ENCODE peak calls at places on chromosomes 13 and 19, in ten cellular contexts. E is ovary, N is prostate gland, G is lower leg skin, M is adrenal gland, U is uterus, Q is body of pancreas, T is HCT116, V is stomach, I is H1. D is an unnamed sample.

GRCh38 chr19:58569191-58569942 is 3.8 kb downstream of the MZF1 start:
- DNase-seq in E (peak; percentile 16), N (no peak), G (no peak), M (no peak), U (peak; percentile 14), Q (peak; percentile 9), T (no peak), V (no peak), I (no peak), D (no peak)

GRCh38 chr19:58566989-58567388 is 6.1 kb downstream of the MZF1 start:
- DNase-seq in E (no peak), N (no peak), G (no peak), M (no peak), U (no peak), Q (no peak), T (no peak), V (no peak), I (no peak), D (no peak)

GRCh38 chr19:51168571-51169282 is 26.6 kb downstream of the SIGLEC7 start:
- DNase-seq in E (peak; percentile 70), N (no peak), G (no peak), M (peak; percentile 5), U (no peak), Q (no peak), T (no peak), V (no peak), I (no peak), D (peak; percentile 53)

GRCh38 chr13:24605923-24606372 is 74.3 kb upstream of the ATP12A start:
- DNase-seq in E (no peak), N (no peak), G (no peak), M (no peak), U (no peak), Q (peak; percentile 22), T (peak; percentile 6), V (no peak), I (peak; percentile 63), D (peak; percentile 6)

GRCh38 chr13:102836471-102836870 is 9.4 kb upstream of the ERCC5 start:
- DNase-seq in E (no peak), N (no peak), G (no peak), M (no peak), U (no peak), Q (no peak), T (no peak), V (no peak), I (no peak), D (no peak)

GRCh38 chr19:11379857-11380350 is 4.2 kb downstream of the EPOR start:
- DNase-seq in E (no peak), N (no peak), G (no peak), M (no peak), U (no peak), Q (no peak), T (no peak), V (no peak), I (no peak), D (no peak)

GRCh38 chr13:107301724-107302374 is 733.9 kb upstream of the ARGLU1 start:
- DNase-seq in E (no peak), N (no peak), G (no peak), M (no peak), U (no peak), Q (no peak), T (no peak), V (no peak), I (no peak), D (no peak)

GRCh38 chr19:10155834-10156233 is 36.1 kb upstream of the EIF3G start:
- DNase-seq in E (no peak), N (no peak), G (no peak), M (no peak), U (no peak), Q (no peak), T (no peak), V (no peak), I (no peak), D (no peak)

GRCh38 chr19:4791183-4792018 is at the start of gene FEM1A:
- DNase-seq in E (peak; percentile 99), N (peak; percentile 100), G (peak; percentile 100), M (peak; percentile 100), U (peak; percentile 100), Q (peak; percentile 99), T (peak; percentile 100), V (peak; percentile 99), I (peak; percentile 99), D (peak; percentile 100)

GRCh38 chr13:70874646-70875045 is 766.4 kb upstream of the KLHL1 start:
- DNase-seq in E (no peak), N (no peak), G (no peak), M (no peak), U (no peak), Q (no peak), T (no peak), V (no peak), I (no peak), D (no peak)

GRCh38 chr13:36352350-36352749 is 6.2 kb upstream of the SPART start:
- DNase-seq in E (no peak), N (no peak), G (no peak), M (no peak), U (no peak), Q (no peak), T (no peak), V (no peak), I (no peak), D (no peak)

GRCh38 chr13:33017410-33017929 is 1.2 kb downstream of the KL start:
- DNase-seq in E (no peak), N (no peak), G (peak; percentile 45), M (peak; percentile 9), U (peak; percentile 41), Q (no peak), T (no peak), V (peak; percentile 59), I (no peak), D (peak; percentile 48)

GRCh38 chr13:33015275-33015674 is 948 bp upstream of the KL start:
- DNase-seq in E (no peak), N (no peak), G (peak; percentile 17), M (no peak), U (peak; percentile 44), Q (no peak), T (no peak), V (no peak), I (no peak), D (no peak)

GRCh38 chr13:33015791-33016323 is 366 bp upstream of the KL start:
- DNase-seq in E (no peak), N (peak; percentile 10), G (no peak), M (peak; percentile 19), U (peak; percentile 20), Q (no peak), T (no peak), V (peak; percentile 29), I (peak; percentile 57), D (no peak)

GRCh38 chr13:33018886-33019285 is 2.7 kb downstream of the KL start:
- DNase-seq in E (no peak), N (no peak), G (no peak), M (no peak), U (no peak), Q (no peak), T (no peak), V (no peak), I (no peak), D (no peak)

GRCh38 chr13:33016414-33017409 is at the start of gene KL:
- DNase-seq in E (no peak), N (no peak), G (peak; percentile 17), M (peak; percentile 7), U (no peak), Q (no peak), T (no peak), V (peak; percentile 38), I (peak; percentile 72), D (peak; percentile 13)
- TF ChIP-seq POLR2A in E (no peak), N (no peak), G (no peak), M (no peak), U (peak; percentile 10), Q (no peak), T (no peak), V (no peak), I (no peak), D (no peak)

GRCh38 chr13:40664100-40665060 is 2.1 kb downstream of the FOXO1 start:
- DNase-seq in E (peak; percentile 56), N (peak; percentile 63), G (peak; percentile 64), M (peak; percentile 80), U (peak; percentile 68), Q (peak; percentile 79), T (no peak), V (peak; percentile 82), I (peak; percentile 59), D (peak; percentile 38)
- TF ChIP-seq POLR2A in E (no peak), N (peak; percentile 64), G (no peak), M (no peak), U (peak; percentile 61), Q (peak; percentile 79), T (peak; percentile 26), V (no peak), I (no peak), D (no peak)

GRCh38 chr13:19864339-19865309 is 1.2 kb upstream of the ZMYM5 start:
- DNase-seq in E (peak; percentile 63), N (peak; percentile 61), G (peak; percentile 76), M (peak; percentile 75), U (peak; percentile 67), Q (peak; percentile 70), T (no peak), V (peak; percentile 70), I (peak; percentile 83), D (peak; percentile 84)
- TF ChIP-seq POLR2A in E (no peak), N (no peak), G (no peak), M (peak; percentile 16), U (no peak), Q (no peak), T (peak; percentile 26), V (no peak), I (peak; percentile 53), D (peak; percentile 44)

DNA sequence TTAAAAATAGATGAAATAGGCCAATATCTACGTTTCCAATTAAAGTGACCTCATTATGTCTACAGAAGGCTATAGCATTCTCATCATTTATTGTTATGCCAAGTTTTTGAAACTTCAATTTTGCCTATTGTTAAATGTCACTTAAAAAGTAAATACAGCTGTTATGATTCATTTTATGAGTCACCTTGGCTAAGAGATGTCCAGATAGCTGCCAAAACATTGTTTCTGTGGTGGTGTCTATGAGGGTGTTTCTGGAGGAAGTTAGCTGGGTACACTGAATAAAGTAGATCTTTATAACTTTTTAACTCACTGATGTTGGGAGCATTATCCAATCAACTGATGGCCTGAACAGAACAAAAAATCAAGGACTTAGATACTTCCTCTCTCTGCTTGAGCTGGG is 1209.7 kb upstream of the PCDH9 start:
- DNase-seq in E (no peak), N (no peak), G (no peak), M (no peak), U (no peak), Q (no peak), T (no peak), V (no peak), I (no peak), D (no peak)
- TF ChIP-seq POLR2A in E (no peak), N (no peak), G (no peak), M (no peak), U (no peak), Q (no peak), T (no peak), V (no peak), I (no peak), D (no peak)

GRCh38 chr19:8609210-8610040 is 1.1 kb downstream of the ADAMTS10 start:
- DNase-seq in E (peak; percentile 41), N (no peak), G (no peak), M (peak; percentile 70), U (peak; percentile 52), Q (no peak), T (peak; percentile 15), V (peak; percentile 30), I (peak; percentile 82), D (peak; percentile 40)
- TF ChIP-seq POLR2A in E (no peak), N (no peak), G (no peak), M (peak; percentile 31), U (no peak), Q (no peak), T (no peak), V (no peak), I (no peak), D (no peak)

GRCh38 chr19:14582894-14583340 is at the start of gene CLEC17A:
- DNase-seq in E (no peak), N (no peak), G (no peak), M (no peak), U (no peak), Q (no peak), T (no peak), V (no peak), I (no peak), D (no peak)
- TF ChIP-seq POLR2A in E (no peak), N (no peak), G (no peak), M (no peak), U (no peak), Q (no peak), T (no peak), V (no peak), I (no peak), D (no peak)

D was measured in erythroblast.